ENCODE peak calls at places on chromosomes 11 and 22, in seven cellular contexts. S is BJ; X is heart left ventricle; Y is Right ventricle myocardium superior; A is stimulated activated CD4-positive, alpha-beta T cell treated with anti-CD3 and anti-CD28 coated beads, Interleukin-12 subunit alpha, Interleukin-12 subunit beta, amount 100 ng/mL, for 24 hours; R is NCI-H2171 treated with DMSO at 0.1 percent for 48 hours; Q is HuH-7. O is an unnamed sample.
A peak's percentile ranks its signal among the peaks of the same experiment; 100 is the strongest.

GRCh38 chr11:64232182-64233018 is 2.0 kb upstream of the VEGFB start:
- DNase-seq in S (no peak), X (no peak), R (no peak), A (no peak), Q (no peak), Y (no peak), O (no peak)

GRCh38 chr11:119229736-119230135 is 23.6 kb downstream of the CBL start:
- DNase-seq in A (no peak), S (no peak), Y (no peak), R (no peak), X (no peak), Q (no peak), O (no peak)

GRCh38 chr22:36110306-36110791 is 50.2 kb downstream of the APOL3 start:
- DNase-seq in S (no peak), R (no peak), A (no peak), X (no peak), Q (no peak), Y (no peak), O (no peak)

GRCh38 chr11:116970485-116971292 is 127.5 kb downstream of the SIK3 start:
- DNase-seq in Y (no peak), R (no peak), X (no peak), Q (no peak), A (no peak), S (no peak), O (no peak)

GRCh38 chr11:63906087-63906486 is 10.9 kb downstream of the RCOR2 start:
- DNase-seq in A (no peak), Y (no peak), X (no peak), Q (no peak), S (no peak), R (no peak), O (no peak)

GRCh38 chr11:117189191-117189940 is 9.8 kb upstream of the TAGLN start:
- DNase-seq in Y (no peak), Q (no peak), X (peak; percentile 48), R (no peak), S (no peak), A (no peak), O (no peak)

GRCh38 chr11:134500621-134501020 is 88.6 kb upstream of the B3GAT1 start:
- DNase-seq in S (no peak), Q (no peak), Y (no peak), X (no peak), A (no peak), R (no peak), O (no peak)

GRCh38 chr22:43440103-43440387 is 28.2 kb downstream of the MPPED1 start:
- DNase-seq in X (no peak), Q (no peak), Y (no peak), A (no peak), S (no peak), R (no peak), O (no peak)

GRCh38 chr22:43839781-43840180 is 22.5 kb downstream of the SULT4A1 start:
- DNase-seq in A (no peak), S (no peak), X (peak; percentile 14), Q (no peak), Y (no peak), R (no peak), O (no peak)

GRCh38 chr11:76186776-76187279 is 19.5 kb downstream of the WNT11 start:
- DNase-seq in R (no peak), Y (no peak), A (no peak), Q (no peak), S (no peak), X (no peak), O (no peak)

GRCh38 chr22:18078329-18079041 is 695 bp downstream of the PEX26 start:
- DNase-seq in A (peak; percentile 37), R (peak; percentile 29), Q (peak; percentile 35), Y (peak; percentile 57), S (no peak), X (peak; percentile 41), O (peak; percentile 30)

GRCh38 chr11:10459029-10459970 is 4.2 kb downstream of the AMPD3 start:
- DNase-seq in Y (no peak), Q (no peak), X (peak; percentile 37), R (no peak), A (peak; percentile 37), S (no peak), O (peak; percentile 73)

GRCh38 chr11:131688056-131688693 is 317.8 kb downstream of the NTM start:
- DNase-seq in Y (peak; percentile 72), S (no peak), A (peak; percentile 16), R (no peak), Q (peak; percentile 76), X (peak; percentile 43), O (peak; percentile 66)

GRCh38 chr11:58494096-58494495 is 13.8 kb downstream of the OR5B21 start:
- DNase-seq in A (no peak), X (no peak), S (peak; percentile 55), R (no peak), Y (no peak), Q (no peak), O (no peak)

GRCh38 chr11:75814369-75814685 is 683 bp upstream of the UVRAG start:
- DNase-seq in Y (no peak), R (peak; percentile 79), S (no peak), X (no peak), Q (no peak), A (no peak), O (no peak)

GRCh38 chr11:121154473-121154872 is 53.4 kb downstream of the TECTA start:
- DNase-seq in A (no peak), Q (no peak), R (no peak), X (no peak), S (no peak), Y (no peak), O (no peak)

GRCh38 chr11:125995313-125995712 is 49.5 kb downstream of the VSIG10L2 start:
- DNase-seq in R (no peak), X (no peak), Q (no peak), Y (no peak), A (peak; percentile 51), S (no peak), O (no peak)

GRCh38 chr11:10023202-10023601 is 270.8 kb downstream of the SBF2 start:
- DNase-seq in R (no peak), X (no peak), A (no peak), Q (no peak), S (no peak), Y (no peak), O (no peak)

GRCh38 chr22:43298062-43298801 is 44.9 kb downstream of the SCUBE1 start:
- DNase-seq in X (no peak), Q (no peak), A (no peak), S (no peak), R (peak; percentile 10), Y (peak; percentile 64), O (no peak)

GRCh38 chr11:130674686-130675085 is 226.2 kb downstream of the ADAMTS15 start:
- DNase-seq in A (no peak), S (no peak), R (no peak), Y (no peak), Q (no peak), X (no peak), O (no peak)

GRCh38 chr11:34570584-34570983 is 50.3 kb upstream of the EHF start:
- DNase-seq in S (no peak), A (no peak), R (no peak), Y (no peak), Q (no peak), X (no peak), O (no peak)

GRCh38 chr11:61696602-61697001 is 16.4 kb downstream of the DAGLA start:
- DNase-seq in A (no peak), R (no peak), Y (no peak), X (no peak), Q (no peak), S (no peak), O (no peak)

GRCh38 chr11:8333431-8334401 is 70.0 kb upstream of the LMO1 start:
- DNase-seq in Y (no peak), Q (no peak), R (no peak), X (no peak), A (no peak), S (no peak), O (peak; percentile 41)

GRCh38 chr22:23272371-23272770 is 92.1 kb downstream of the BCR start:
- DNase-seq in R (no peak), Q (no peak), S (no peak), X (no peak), Y (no peak), A (no peak), O (no peak)

GRCh38 chr11:128621491-128622136 is 34.3 kb upstream of the ETS1 start:
- DNase-seq in Q (no peak), X (peak; percentile 70), S (peak; percentile 83), R (no peak), A (no peak), Y (peak; percentile 49), O (no peak)

GRCh38 chr11:64667154-64667745 is 55.7 kb downstream of the NRXN2 start:
- DNase-seq in X (no peak), R (no peak), Q (no peak), A (no peak), S (no peak), Y (no peak), O (no peak)

GRCh38 chr11:32173435-32173834 is 82.6 kb downstream of the RCN1 start:
- DNase-seq in A (peak; percentile 15), Y (peak; percentile 63), X (peak; percentile 54), R (peak; percentile 50), Q (peak; percentile 76), S (no peak), O (peak; percentile 84)

GRCh38 chr22:39351689-39352214 is 2.0 kb downstream of the SYNGR1 start:
- DNase-seq in X (no peak), Y (no peak), Q (no peak), S (no peak), R (peak; percentile 72), A (no peak), O (no peak)